ENCODE peak calls at places on chromosomes 7 and 10, in nine cellular contexts. H is body of pancreas; R is stomach; M is H7; F is small intestine; A is CD8-positive, alpha-beta memory T cell; T is hepatocyte; C is effector memory CD4-positive, alpha-beta T cell; S is brain microvascular endothelial cell. P is an unnamed sample.

GRCh38 chr7:37220664-37221063 is 228.0 kb downstream of the ELMO1 start:
- DNase-seq in H (no peak), R (no peak), M (no peak), F (no peak), A (no peak), T (no peak), C (no peak), S (no peak), P (peak; percentile 37)

GRCh38 chr7:5420841-5421625 is 2.6 kb downstream of the TNRC18 start:
- DNase-seq in H (peak; percentile 20), R (peak; percentile 35), M (peak; percentile 75), F (peak; percentile 28), A (no peak), T (no peak), C (no peak), S (no peak), P (peak; percentile 66)

GRCh38 chr7:114789942-114790341 is 132.0 kb upstream of the MDFIC start:
- DNase-seq in H (no peak), R (no peak), M (no peak), F (no peak), A (no peak), T (no peak), C (no peak), S (peak; percentile 89), P (no peak)

GRCh38 chr7:101863598-101863997 is 46.2 kb downstream of the CUX1 start:
- DNase-seq in H (no peak), R (no peak), M (no peak), F (no peak), A (no peak), T (no peak), C (no peak), S (no peak), P (no peak)

GRCh38 chr10:2627969-2628368 is 439.4 kb upstream of the PFKP start:
- DNase-seq in H (no peak), R (no peak), M (no peak), F (no peak), A (no peak), T (no peak), C (no peak), S (no peak), P (no peak)

GRCh38 chr10:97279121-97279815 is 13.2 kb downstream of the ARHGAP19 start:
- DNase-seq in H (peak; percentile 10), R (no peak), M (no peak), F (no peak), A (no peak), T (peak; percentile 44), C (no peak), S (peak; percentile 33), P (no peak)

GRCh38 chr7:16264436-16265183 is 156.7 kb downstream of the CRPPA start:
- DNase-seq in H (no peak), R (no peak), M (no peak), F (no peak), A (no peak), T (no peak), C (no peak), S (no peak), P (no peak)

GRCh38 chr10:62636825-62637248 is 167.7 kb upstream of the ADO start:
- DNase-seq in H (no peak), R (no peak), M (peak; percentile 19), F (no peak), A (no peak), T (no peak), C (no peak), S (no peak), P (no peak)

GRCh38 chr7:99563650-99564049 is 5.2 kb downstream of the ZNF655 start:
- DNase-seq in H (no peak), R (no peak), M (no peak), F (no peak), A (no peak), T (peak; percentile 15), C (no peak), S (peak; percentile 87), P (peak; percentile 56)

GRCh38 chr7:31688347-31688746 is 1.3 kb downstream of the PPP1R17 start:
- DNase-seq in H (no peak), R (no peak), M (no peak), F (no peak), A (no peak), T (no peak), C (no peak), S (no peak), P (no peak)

GRCh38 chr10:90193240-90193985 is 492.0 kb downstream of the KIF20B start:
- DNase-seq in H (no peak), R (no peak), M (no peak), F (no peak), A (no peak), T (no peak), C (no peak), S (peak; percentile 79), P (no peak)

GRCh38 chr7:149566103-149566502 is 68.5 kb upstream of the ZNF746 start:
- DNase-seq in H (no peak), R (no peak), M (no peak), F (no peak), A (no peak), T (no peak), C (no peak), S (no peak), P (no peak)

GRCh38 chr10:71569775-71570588 is 149.6 kb downstream of the C10orf105 start:
- DNase-seq in H (peak; percentile 67), R (peak; percentile 79), M (peak; percentile 93), F (peak; percentile 67), A (peak; percentile 85), T (peak; percentile 79), C (peak; percentile 44), S (peak; percentile 34), P (peak; percentile 97)

GRCh38 chr10:84574101-84574500 is 245.7 kb downstream of the CCSER2 start:
- DNase-seq in H (no peak), R (no peak), M (peak; percentile 62), F (no peak), A (no peak), T (no peak), C (no peak), S (peak; percentile 18), P (no peak)

GRCh38 chr10:70085975-70086613 is 33.4 kb downstream of the MACROH2A2 start:
- DNase-seq in H (no peak), R (no peak), M (no peak), F (no peak), A (no peak), T (no peak), C (no peak), S (no peak), P (no peak)

GRCh38 chr10:68424454-68425014 is 17.5 kb upstream of the RUFY2 start:
- DNase-seq in H (no peak), R (no peak), M (no peak), F (no peak), A (no peak), T (no peak), C (no peak), S (no peak), P (no peak)

GRCh38 chr10:68423522-68423921 is 16.4 kb upstream of the RUFY2 start:
- DNase-seq in H (no peak), R (no peak), M (no peak), F (no peak), A (no peak), T (no peak), C (no peak), S (no peak), P (no peak)

DNA sequence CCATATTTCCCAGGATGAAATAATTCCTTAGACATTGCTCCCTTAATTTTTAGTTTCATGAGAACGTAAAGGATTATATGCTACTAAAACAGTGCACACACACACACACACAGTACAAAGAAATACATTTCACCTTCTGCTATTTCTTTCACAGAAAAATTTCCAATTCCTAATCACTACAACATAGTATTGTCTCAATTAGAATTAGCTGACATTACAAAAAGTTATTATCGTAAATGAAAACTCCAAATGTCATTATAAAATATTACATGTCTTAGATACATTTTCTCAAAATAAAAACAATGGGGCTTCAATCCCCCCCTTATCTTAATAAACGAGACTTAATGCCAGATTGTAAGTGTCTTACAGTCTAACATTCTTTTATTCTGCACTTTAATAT is 12.3 kb upstream of the RUFY2 start:
- DNase-seq in H (no peak), R (no peak), M (no peak), F (no peak), A (no peak), T (no peak), C (no peak), S (no peak), P (no peak)
- H3K36me3 ChIP-seq in H (no peaks in the 10 kb centered on the region), R (no peaks in the 10 kb centered on the region), M (peaks cover 23% of the 10 kb centered on the region), F (no peaks in the 10 kb centered on the region), A (no peaks in the 10 kb centered on the region), T (no peaks in the 10 kb centered on the region), C (no peaks in the 10 kb centered on the region), S (no peaks in the 10 kb centered on the region), P (peaks cover 90% of the 10 kb centered on the region)

DNA sequence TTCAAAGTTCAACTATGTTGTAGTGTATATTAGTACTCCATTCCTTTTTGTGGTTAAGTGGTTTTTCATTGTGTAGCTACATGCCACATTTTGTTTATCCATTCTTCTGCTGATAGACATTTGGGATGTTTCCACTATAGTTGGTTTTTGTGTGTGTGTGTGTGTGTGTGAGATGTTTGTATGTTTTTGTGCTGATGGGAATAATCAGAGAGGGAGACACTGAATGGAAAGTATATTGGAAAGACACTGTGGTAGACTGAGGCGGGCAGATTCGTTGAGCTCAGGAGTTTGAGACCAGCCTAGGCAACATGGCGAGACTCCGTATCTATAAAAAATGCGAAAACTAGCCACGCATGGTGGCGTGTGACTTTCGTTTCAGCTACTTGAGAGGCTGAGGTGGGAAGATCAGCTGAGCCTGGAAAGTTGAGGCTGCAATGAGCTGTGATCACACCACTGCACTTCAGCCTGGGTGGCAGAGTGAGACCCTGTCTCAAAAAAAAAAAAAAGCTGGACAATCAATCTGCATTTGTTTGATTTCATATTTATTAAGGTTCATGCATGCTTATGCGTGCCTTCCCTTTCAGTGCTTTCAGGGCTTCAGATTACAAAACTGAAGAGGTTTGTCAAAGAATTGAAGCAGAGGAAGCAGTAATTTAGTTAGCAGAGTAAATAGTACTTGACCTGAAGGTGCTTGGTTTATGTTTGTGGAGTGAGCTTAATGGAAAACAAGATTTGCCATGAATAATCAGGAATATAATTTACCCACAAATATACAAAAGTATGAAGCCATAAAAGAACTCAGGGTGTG is 14.7 kb downstream of the SEC24C start:
- DNase-seq in H (no peak), R (no peak), M (no peak), F (no peak), A (peak; percentile 63), T (no peak), C (no peak), S (no peak), P (no peak)
- H3K36me3 ChIP-seq in H (peaks cover 12% of the 10 kb centered on the region), R (peaks cover 48% of the 10 kb centered on the region), M (peaks cover 21% of the 10 kb centered on the region), F (peaks cover 25% of the 10 kb centered on the region), A (peaks cover 47% of the 10 kb centered on the region), T (peaks cover 5% of the 10 kb centered on the region), C (peaks cover 61% of the 10 kb centered on the region), S (peaks cover 56% of the 10 kb centered on the region), P (peaks cover 79% of the 10 kb centered on the region)

DNA sequence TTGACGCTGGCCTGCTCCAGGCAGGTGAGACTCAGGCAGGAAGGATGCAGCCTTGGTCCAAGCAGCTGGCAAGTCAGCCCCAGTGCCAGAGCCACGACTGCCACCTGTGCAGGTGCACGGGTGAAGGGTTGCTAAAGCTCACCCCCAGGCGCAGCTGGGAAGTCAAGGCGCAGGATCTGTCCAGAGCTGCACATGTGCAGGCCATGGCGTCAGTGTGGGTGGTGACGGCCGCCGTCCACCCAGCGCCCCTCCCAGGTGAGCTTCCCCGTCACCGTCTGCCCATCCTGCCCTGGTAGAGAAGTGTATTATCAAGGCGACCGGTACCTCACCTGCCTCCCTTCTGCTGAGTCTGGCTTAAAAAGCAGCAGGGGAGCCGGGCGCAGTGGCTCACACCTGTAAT is 110.1 kb downstream of the MAD1L1 start:
- DNase-seq in H (no peak), R (no peak), M (no peak), F (no peak), A (no peak), T (no peak), C (no peak), S (no peak), P (no peak)
- H3K36me3 ChIP-seq in H (no peaks in the 10 kb centered on the region), R (no peaks in the 10 kb centered on the region), M (peaks cover 3% of the 10 kb centered on the region), F (no peaks in the 10 kb centered on the region), A (no peaks in the 10 kb centered on the region), T (no peaks in the 10 kb centered on the region), C (no peaks in the 10 kb centered on the region), S (no peaks in the 10 kb centered on the region), P (no peaks in the 10 kb centered on the region)

GRCh38 chr10:357201-357950 is 222.1 kb downstream of the ZMYND11 start:
- DNase-seq in H (no peak), R (no peak), M (no peak), F (no peak), A (no peak), T (no peak), C (no peak), S (no peak), P (no peak)
- H3K36me3 ChIP-seq in H (no peaks in the 10 kb centered on the region), R (peaks cover 22% of the 10 kb centered on the region), M (peaks cover 1% of the 10 kb centered on the region), F (peaks cover 2% of the 10 kb centered on the region), A (no peaks in the 10 kb centered on the region), T (peaks cover 2% of the 10 kb centered on the region), C (no peaks in the 10 kb centered on the region), S (peaks cover 10% of the 10 kb centered on the region), P (peaks cover 41% of the 10 kb centered on the region)